ENCODE peak calls at places on chromosomes 4 and X, in ten cellular contexts. I, G, Z, M, J, C, Y, N, S and L are unnamed samples.

GRCh38 chr4:179595671-179596410 is 2153.6 kb upstream of the AGA start:
- DNase-seq in G (no peak), N (no peak), C (peak; percentile 98), I (no peak), J (no peak), M (no peak), Y (no peak), S (no peak), Z (peak; percentile 73), L (no peak)

GRCh38 chrX:358651-359143 is 28.0 kb downstream of the PPP2R3B start:
- DNase-seq in G (no peak), M (no peak), S (no peak), Z (no peak), J (no peak), N (no peak), I (peak; percentile 31), Y (no peak), C (no peak), L (no peak)

GRCh38 chr4:182931691-182932297 is 14.6 kb upstream of the DCTD start:
- DNase-seq in N (no peak), S (no peak), Z (no peak), G (no peak), J (no peak), C (no peak), I (no peak), Y (no peak), M (no peak), L (no peak)

GRCh38 chr4:83212041-83212851 is 72.4 kb downstream of the COQ2 start:
- DNase-seq in Z (no peak), I (peak; percentile 70), G (peak; percentile 99), M (no peak), S (peak; percentile 99), J (no peak), Y (no peak), C (no peak), N (peak; percentile 57), L (no peak)

GRCh38 chrX:132924426-132924825 is 34.0 kb downstream of the HS6ST2 start:
- DNase-seq in Y (no peak), M (no peak), C (no peak), G (no peak), I (no peak), J (no peak), Z (no peak), N (no peak), S (no peak), L (no peak)

GRCh38 chrX:143854006-143854405 is 29.9 kb upstream of the UBE2NL start:
- DNase-seq in N (no peak), I (no peak), S (no peak), C (peak; percentile 47), J (no peak), Z (peak; percentile 8), M (no peak), G (no peak), Y (no peak), L (no peak)

GRCh38 chrX:124209792-124210576 is 122.5 kb upstream of the TEX13D start:
- DNase-seq in I (no peak), J (no peak), M (no peak), N (no peak), G (no peak), Z (no peak), C (no peak), Y (no peak), S (no peak), L (no peak)

GRCh38 chr4:61149278-61149677 is 50.8 kb upstream of the ADGRL3 start:
- DNase-seq in J (no peak), I (no peak), Y (no peak), M (no peak), S (no peak), C (peak; percentile 71), G (no peak), Z (no peak), N (no peak), L (no peak)

GRCh38 chr4:107791902-107792301 is 32.8 kb upstream of the SGMS2 start:
- DNase-seq in J (no peak), Z (no peak), G (no peak), M (no peak), N (no peak), I (no peak), C (no peak), Y (no peak), S (no peak), L (no peak)

GRCh38 chrX:112654871-112655270 is 24.9 kb downstream of the LHFPL1 start:
- DNase-seq in G (no peak), Z (peak; percentile 26), I (no peak), N (no peak), S (no peak), Y (no peak), J (no peak), M (no peak), C (peak; percentile 20), L (no peak)

GRCh38 chrX:76253432-76253831 is 80.6 kb downstream of the PBDC1 start:
- DNase-seq in Z (peak; percentile 8), Y (no peak), C (peak; percentile 67), G (peak; percentile 48), M (no peak), N (peak; percentile 6), J (no peak), S (peak; percentile 52), I (no peak), L (no peak)

GRCh38 chrX:44344194-44344593 is 722 bp upstream of the EFHC2 start:
- DNase-seq in S (peak; percentile 71), M (peak; percentile 35), C (no peak), G (no peak), Z (no peak), N (peak; percentile 60), J (no peak), Y (no peak), I (peak; percentile 64), L (no peak)

GRCh38 chrX:130575831-130576404 is 174.1 kb downstream of the RBMX2 start:
- DNase-seq in J (peak; percentile 51), N (no peak), C (peak; percentile 54), M (no peak), G (peak; percentile 31), S (peak; percentile 54), Z (peak; percentile 6), I (no peak), Y (peak; percentile 63), L (no peak)

DNA sequence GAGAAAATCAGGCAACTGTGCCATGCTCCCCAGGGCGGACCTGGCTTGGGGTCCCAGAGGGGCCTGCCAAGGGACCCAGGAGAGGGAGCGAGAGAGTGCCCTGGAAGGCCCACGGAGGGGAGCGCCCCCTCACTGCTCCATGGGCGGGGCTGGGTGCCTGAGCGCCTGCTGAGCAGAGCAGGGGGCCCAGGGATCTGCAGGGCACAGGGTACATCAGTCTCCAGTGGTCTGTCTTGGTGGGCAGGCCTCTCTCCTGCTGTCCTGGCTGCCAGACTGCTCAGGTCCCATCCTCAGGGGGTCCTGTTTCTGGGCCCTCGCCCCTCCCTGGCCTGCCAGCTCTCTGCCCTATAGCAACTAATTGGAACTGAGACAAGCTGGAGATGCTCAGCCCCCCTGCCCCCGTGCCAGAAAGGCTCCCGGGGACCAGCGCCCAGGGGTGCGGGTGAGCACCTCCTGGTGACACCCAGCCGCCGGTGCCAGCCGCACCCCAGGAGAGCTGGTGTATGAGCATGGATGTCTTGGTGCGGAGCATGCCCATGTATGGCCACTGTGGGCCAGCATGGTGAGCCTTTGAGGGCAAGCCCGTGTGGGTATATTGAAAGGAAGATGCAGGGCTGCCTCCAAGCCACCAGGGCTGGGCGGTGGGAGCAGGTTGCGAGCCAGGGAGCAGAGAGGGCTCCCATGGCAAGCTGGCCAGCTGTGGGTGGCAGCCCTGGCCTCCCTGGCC is 1.3 kb downstream of the BGN start:
- DNase-seq in M (no peak), S (no peak), Y (no peak), G (no peak), C (no peak), I (no peak), Z (no peak), N (no peak), J (no peak), L (no peak)
- H3K4me3 ChIP-seq in M (no peak overlapping the region), S (no peak overlapping the region), Y (peak overlapping the region; percentile 75), G (no peak overlapping the region), C (no peak overlapping the region), I (no peak overlapping the region), Z (peak overlapping the region; percentile 51), N (no peak overlapping the region), J (peak overlapping the region; percentile 48), L (peak overlapping the region; percentile 68)

GRCh38 chr4:76238701-76239100 is 12.8 kb upstream of the FAM47E start:
- DNase-seq in Y (no peak), G (no peak), S (no peak), Z (no peak), J (no peak), M (no peak), C (no peak), I (no peak), N (no peak), L (no peak)

GRCh38 chr4:76235915-76236314 is 15.6 kb upstream of the FAM47E start:
- DNase-seq in C (no peak), Z (no peak), J (no peak), N (no peak), G (no peak), I (no peak), Y (no peak), M (no peak), S (no peak), L (no peak)

GRCh38 chr4:76240236-76240635 is 11.3 kb upstream of the FAM47E start:
- DNase-seq in Z (no peak), J (no peak), C (no peak), I (no peak), Y (no peak), N (no peak), S (no peak), M (no peak), G (no peak), L (no peak)

GRCh38 chr4:76235407-76235806 is 16.1 kb upstream of the FAM47E start:
- DNase-seq in M (no peak), Z (no peak), N (no peak), C (no peak), I (no peak), Y (no peak), J (no peak), S (no peak), G (no peak), L (no peak)

GRCh38 chr4:76238236-76238635 is 13.3 kb upstream of the FAM47E start:
- DNase-seq in N (no peak), Z (no peak), M (no peak), Y (no peak), S (no peak), G (no peak), C (no peak), I (no peak), J (no peak), L (no peak)
- H3K4me3 ChIP-seq in N (no peak overlapping the region), Z (no peak overlapping the region), M (no peak overlapping the region), Y (no peak overlapping the region), S (no peak overlapping the region), G (no peak overlapping the region), C (no peak overlapping the region), I (no peak overlapping the region), J (no peak overlapping the region), L (no peak overlapping the region)

GRCh38 chrX:38563006-38563405 is 1.7 kb downstream of the TSPAN7 start:
- DNase-seq in Z (no peak), Y (no peak), S (no peak), J (no peak), N (no peak), I (no peak), M (no peak), G (no peak), C (no peak), L (no peak)
- H3K4me3 ChIP-seq in Z (no peak overlapping the region), Y (peak overlapping the region; percentile 72), S (no peak overlapping the region), J (no peak overlapping the region), N (no peak overlapping the region), I (no peak overlapping the region), M (no peak overlapping the region), G (no peak overlapping the region), C (no peak overlapping the region), L (peak overlapping the region; percentile 69)

DNA sequence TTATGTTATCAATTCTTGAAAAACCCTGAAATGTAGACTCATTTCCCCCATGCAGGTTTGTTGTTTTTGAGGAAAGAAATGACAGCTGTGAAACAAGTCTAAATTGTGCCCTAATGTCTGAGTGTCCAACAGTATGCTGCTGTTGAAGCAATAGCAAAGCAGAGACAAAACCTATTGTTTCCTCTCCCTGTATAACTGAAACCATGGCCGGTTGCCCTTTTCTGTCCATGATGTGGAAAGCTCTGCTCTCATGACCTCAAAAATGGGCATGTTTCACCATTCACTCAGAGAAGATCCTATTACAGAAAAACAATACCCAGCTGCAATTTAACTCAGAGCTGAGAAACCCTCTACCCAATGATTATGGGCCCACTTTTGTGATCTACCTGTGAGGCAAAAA is 312.6 kb upstream of the FTHL17 start:
- DNase-seq in Y (no peak), J (no peak), M (no peak), G (no peak), S (no peak), N (no peak), Z (no peak), I (no peak), C (no peak), L (no peak)
- H3K4me3 ChIP-seq in Y (no peak overlapping the region), J (no peak overlapping the region), M (no peak overlapping the region), G (no peak overlapping the region), S (no peak overlapping the region), N (no peak overlapping the region), Z (no peak overlapping the region), I (no peak overlapping the region), C (no peak overlapping the region), L (no peak overlapping the region)